ENCODE peak calls at places on chromosomes 11 and 22, in nine cellular contexts. K is heart left ventricle, M is mammary epithelial cell, R is GM06990, L is BE2C, W is psoas muscle, G is PC-3, P is OCI-LY7, E is transverse colon. V is an unnamed sample. For H3K36me3, the result is how much of the 10 kb centered on the place peaks cover.

GRCh38 chr11:94926698-94927237 is 46.6 kb downstream of the CWC15 start:
- DNase-seq in K (peak), M (no peak), R (no peak), L (peak), W (peak), G (peak), P (no peak), E (peak), V (no peak)

GRCh38 chr11:66626926-66627325 is 10.5 kb downstream of the RBM14 start:
- DNase-seq in K (no peak), M (no peak), R (no peak), L (no peak), W (no peak), G (no peak), P (no peak), E (no peak), V (no peak)

GRCh38 chr11:73870261-73870660 is 6.4 kb downstream of the COA4 start:
- DNase-seq in K (no peak), M (no peak), R (no peak), L (no peak), W (no peak), G (no peak), P (no peak), E (no peak), V (no peak)

GRCh38 chr22:46084943-46085830 is 65.1 kb upstream of the PPARA start:
- DNase-seq in K (peak), M (peak), R (no peak), L (peak), W (peak), G (peak), P (no peak), E (peak), V (peak)

GRCh38 chr11:1336836-1337646 is 27.6 kb upstream of the TOLLIP start:
- DNase-seq in K (peak), M (no peak), R (peak), L (no peak), W (peak), G (no peak), P (peak), E (peak), V (no peak)

GRCh38 chr11:116990061-116990473 is 108.2 kb downstream of the SIK3 start:
- DNase-seq in K (no peak), M (peak), R (no peak), L (no peak), W (no peak), G (peak), P (no peak), E (no peak), V (peak)

GRCh38 chr11:123653997-123654565 is 343 bp downstream of the SCN3B start:
- DNase-seq in K (peak), M (peak), R (peak), L (no peak), W (peak), G (peak), P (no peak), E (peak), V (peak)

GRCh38 chr11:108944486-108945178 is 279.8 kb downstream of the DDX10 start:
- DNase-seq in K (no peak), M (no peak), R (no peak), L (no peak), W (no peak), G (no peak), P (no peak), E (no peak), V (no peak)

GRCh38 chr22:25193548-25193947 is 6.1 kb upstream of the CRYBB3 start:
- DNase-seq in K (no peak), M (no peak), R (no peak), L (no peak), W (no peak), G (no peak), P (peak), E (no peak), V (no peak)

GRCh38 chr11:112844530-112844929 is 116.7 kb upstream of the NCAM1 start:
- DNase-seq in K (no peak), M (no peak), R (no peak), L (no peak), W (no peak), G (no peak), P (no peak), E (no peak), V (no peak)

GRCh38 chr11:18379201-18379600 is 15.2 kb upstream of the LDHA start:
- DNase-seq in K (no peak), M (no peak), R (no peak), L (no peak), W (no peak), G (no peak), P (no peak), E (no peak), V (no peak)

GRCh38 chr11:118911880-118912741 is 13.6 kb downstream of the BCL9L start:
- DNase-seq in K (peak), M (peak), R (peak), L (peak), W (peak), G (peak), P (no peak), E (peak), V (peak)

GRCh38 chr11:129750343-129751292 is 65.0 kb upstream of the TMEM45B start:
- DNase-seq in K (peak), M (peak), R (peak), L (peak), W (peak), G (peak), P (peak), E (peak), V (peak)

GRCh38 chr11:102476069-102476468 is 23.5 kb upstream of the TMEM123 start:
- DNase-seq in K (no peak), M (peak), R (no peak), L (no peak), W (no peak), G (no peak), P (no peak), E (no peak), V (peak)

DNA sequence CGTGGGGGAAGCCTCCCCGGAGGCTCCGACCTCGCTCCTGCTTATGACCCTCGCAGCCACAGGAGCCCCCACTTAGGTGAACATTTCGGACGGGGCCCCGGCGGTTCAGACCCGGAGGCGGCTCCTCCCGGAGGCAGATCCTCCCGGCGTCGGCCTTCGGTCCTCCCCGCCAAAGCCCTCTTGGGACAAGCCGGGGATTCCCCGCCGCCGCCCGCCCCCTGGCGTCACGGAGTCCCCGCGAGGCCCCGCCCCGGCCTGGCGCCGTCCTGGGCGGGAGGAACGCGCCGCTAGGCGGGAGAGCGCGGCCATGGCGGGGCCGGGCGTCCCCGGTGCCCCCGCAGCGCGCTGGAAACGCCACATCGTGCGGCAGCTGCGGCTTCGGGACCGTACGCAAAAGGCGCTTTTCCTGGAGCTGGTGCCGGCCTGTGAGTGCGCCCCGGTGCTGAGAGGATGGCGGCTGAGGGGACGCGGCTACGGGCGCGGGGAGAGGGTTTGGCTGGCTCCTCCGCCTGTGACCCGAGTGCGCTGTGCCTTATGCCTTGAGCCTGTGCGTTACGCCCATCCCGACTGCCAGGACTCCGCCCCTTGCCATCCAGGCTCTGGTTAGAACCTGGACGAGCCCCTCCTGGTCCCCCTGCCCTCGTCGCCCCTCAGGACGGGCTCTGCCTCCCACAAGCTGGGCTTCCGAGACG is at the start of gene ATG16L2:
- DNase-seq in K (peak), M (peak), R (peak), L (peak), W (peak), G (peak), P (peak), E (peak), V (peak)
- TF ChIP-seq CTCF in K (peak), M (no peak), R (no peak), L (peak), W (peak), G (no peak), P (no peak), E (peak), V (peak)

DNA sequence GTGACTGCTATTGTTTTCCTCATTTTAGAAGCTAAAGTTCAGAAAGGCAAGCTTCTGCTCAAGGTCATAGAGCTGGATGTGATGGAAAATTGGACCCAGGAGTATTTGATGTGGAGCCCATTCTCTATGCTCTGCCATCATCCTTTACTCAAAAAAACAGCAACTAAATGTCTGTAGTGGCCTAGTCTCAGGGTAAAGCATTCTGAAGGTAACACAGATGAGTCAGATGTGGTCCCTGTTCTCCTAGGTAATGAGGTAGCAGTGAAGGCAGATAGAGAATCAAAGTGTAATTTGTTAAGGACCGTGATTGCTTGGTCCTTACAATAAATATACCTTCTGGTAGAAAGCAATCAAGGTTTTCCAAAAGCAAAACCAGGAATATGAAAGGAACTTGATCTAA is 84.4 kb upstream of the SPON1 start:
- DNase-seq in K (no peak), M (no peak), R (no peak), L (no peak), W (no peak), G (no peak), P (no peak), E (no peak), V (no peak)
- H3K36me3 ChIP-seq in K (under half), M (under half), R (under half), L (under half), W (under half), G (under half), P (under half), E (under half), V (under half)

GRCh38 chr11:128586689-128587088 is 669 bp downstream of the ETS1 start:
- DNase-seq in K (no peak), M (no peak), R (no peak), L (no peak), W (no peak), G (no peak), P (no peak), E (no peak), V (no peak)
- H3K4me3 ChIP-seq in K (peak), M (peak), R (no peak), L (no peak), W (peak), G (no peak), P (no peak), E (no peak), V (no peak)

GRCh38 chr11:75244052-75244814 is 3.7 kb downstream of the TPBGL start:
- DNase-seq in K (no peak), M (no peak), R (no peak), L (peak), W (no peak), G (no peak), P (no peak), E (no peak), V (no peak)

GRCh38 chr11:75242722-75243600 is 2.4 kb downstream of the TPBGL start:
- DNase-seq in K (no peak), M (no peak), R (no peak), L (peak), W (no peak), G (no peak), P (no peak), E (no peak), V (no peak)

GRCh38 chr11:75240381-75241035 is at the start of gene TPBGL:
- DNase-seq in K (peak), M (no peak), R (no peak), L (peak), W (no peak), G (no peak), P (no peak), E (no peak), V (no peak)

GRCh38 chr11:75241036-75241905 is 697 bp downstream of the TPBGL start:
- DNase-seq in K (peak), M (peak), R (peak), L (peak), W (peak), G (peak), P (peak), E (peak), V (peak)

DNA sequence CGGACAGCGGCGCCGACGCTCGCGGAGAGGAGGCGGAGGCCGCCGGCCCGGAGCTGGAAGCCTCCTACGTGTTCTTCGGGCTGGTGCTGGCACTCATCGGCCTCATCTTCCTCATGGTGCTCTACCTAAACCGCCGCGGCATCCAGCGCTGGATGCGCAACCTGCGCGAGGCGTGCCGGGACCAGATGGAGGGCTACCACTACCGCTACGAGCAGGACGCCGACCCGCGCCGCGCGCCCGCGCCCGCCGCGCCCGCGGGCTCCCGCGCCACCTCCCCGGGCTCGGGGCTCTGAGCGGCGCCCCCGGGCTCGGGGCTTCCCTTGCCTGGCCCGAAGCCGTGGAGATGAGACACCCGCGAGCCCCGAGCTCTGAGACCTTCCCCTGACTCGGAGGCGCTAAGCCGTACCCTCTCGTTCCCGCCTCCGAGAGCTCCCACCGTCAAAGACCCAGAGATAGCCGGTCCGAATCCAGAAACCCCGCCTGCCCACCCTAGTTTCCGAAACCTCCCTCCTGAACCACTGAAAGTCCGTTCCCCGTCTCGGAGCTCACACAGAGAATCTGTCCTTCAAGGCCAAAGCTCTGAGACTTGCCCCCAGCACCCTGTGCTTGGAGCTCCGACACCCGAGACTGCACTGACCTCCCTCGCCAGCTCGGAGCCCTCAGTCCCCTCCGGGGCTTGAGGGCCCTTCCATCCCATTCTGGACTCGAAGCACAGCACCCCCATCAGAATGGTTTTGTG is 1.5 kb downstream of the TPBGL start:
- DNase-seq in K (no peak), M (no peak), R (no peak), L (no peak), W (no peak), G (no peak), P (no peak), E (no peak), V (no peak)
- TF ChIP-seq CTCF in K (no peak), M (no peak), R (no peak), L (no peak), W (no peak), G (no peak), P (no peak), E (no peak), V (no peak)